ENCODE peak calls at places on chromosome 10, in six cellular contexts. One of them, this sample, is unnamed.

GRCh38 chr10:49139866-49140195 is 6.0 kb upstream of the FAM170B start:
- DNase-seq in retina: no peak
- DNase-seq in HEK293T: no peak
- DNase-seq in T follicular helper cell: no peak
- DNase-seq in NCI-H1436: no peak
- DNase-seq in germinal center: no peak
- DNase-seq in this sample: peak; percentile 77

GRCh38 chr10:5948999-5949759 is 28.2 kb downstream of the IL15RA start:
- DNase-seq in NCI-H1436: peak; percentile 2
- DNase-seq in T follicular helper cell: no peak
- DNase-seq in germinal center: no peak
- DNase-seq in retina: no peak
- DNase-seq in HEK293T: peak; percentile 63
- DNase-seq in this sample: no peak

GRCh38 chr10:43136995-43137700 is 1.1 kb upstream of the CSGALNACT2 start:
- DNase-seq in retina: no peak
- DNase-seq in NCI-H1436: no peak
- DNase-seq in HEK293T: no peak
- DNase-seq in T follicular helper cell: no peak
- DNase-seq in germinal center: no peak
- DNase-seq in this sample: no peak

GRCh38 chr10:12643279-12643678 is 293.9 kb downstream of the CAMK1D start:
- DNase-seq in HEK293T: no peak
- DNase-seq in germinal center: no peak
- DNase-seq in retina: no peak
- DNase-seq in T follicular helper cell: no peak
- DNase-seq in NCI-H1436: no peak
- DNase-seq in this sample: no peak

GRCh38 chr10:48903151-48903550 is 36.5 kb downstream of the LRRC18 start:
- DNase-seq in retina: no peak
- DNase-seq in T follicular helper cell: no peak
- DNase-seq in germinal center: no peak
- DNase-seq in NCI-H1436: no peak
- DNase-seq in HEK293T: no peak
- DNase-seq in this sample: no peak

GRCh38 chr10:132407846-132408278 is 10.9 kb downstream of the PWWP2B start:
- DNase-seq in germinal center: no peak
- DNase-seq in T follicular helper cell: no peak
- DNase-seq in HEK293T: no peak
- DNase-seq in retina: no peak
- DNase-seq in NCI-H1436: no peak
- DNase-seq in this sample: no peak

GRCh38 chr10:112847778-112848177 is 102.3 kb upstream of the TCF7L2 start:
- DNase-seq in T follicular helper cell: no peak
- DNase-seq in retina: no peak
- DNase-seq in HEK293T: no peak
- DNase-seq in NCI-H1436: no peak
- DNase-seq in germinal center: no peak
- DNase-seq in this sample: no peak

GRCh38 chr10:72277340-72277995 is 3.7 kb downstream of the DDIT4 start:
- DNase-seq in HEK293T: no peak
- DNase-seq in NCI-H1436: no peak
- DNase-seq in germinal center: no peak
- DNase-seq in retina: no peak
- DNase-seq in T follicular helper cell: no peak
- DNase-seq in this sample: no peak

GRCh38 chr10:29955308-29955935 is 104.0 kb downstream of the JCAD start:
- DNase-seq in germinal center: no peak
- DNase-seq in retina: no peak
- DNase-seq in NCI-H1436: no peak
- DNase-seq in HEK293T: no peak
- DNase-seq in T follicular helper cell: no peak
- DNase-seq in this sample: no peak

GRCh38 chr10:63429280-63429679 is 36.5 kb downstream of the JMJD1C start:
- DNase-seq in germinal center: no peak
- DNase-seq in NCI-H1436: no peak
- DNase-seq in HEK293T: no peak
- DNase-seq in T follicular helper cell: no peak
- DNase-seq in retina: no peak
- DNase-seq in this sample: no peak

GRCh38 chr10:58843760-58844159 is 331.1 kb downstream of the BICC1 start:
- DNase-seq in germinal center: no peak
- DNase-seq in T follicular helper cell: no peak
- DNase-seq in retina: no peak
- DNase-seq in HEK293T: no peak
- DNase-seq in NCI-H1436: no peak
- DNase-seq in this sample: no peak

GRCh38 chr10:21530168-21530567 is 3.9 kb upstream of the MLLT10 start:
- DNase-seq in retina: no peak
- DNase-seq in HEK293T: no peak
- DNase-seq in NCI-H1436: no peak
- DNase-seq in germinal center: no peak
- DNase-seq in T follicular helper cell: no peak
- DNase-seq in this sample: no peak

GRCh38 chr10:96511044-96511945 is 2.4 kb downstream of the TLL2 start:
- DNase-seq in germinal center: peak; percentile 47
- DNase-seq in retina: peak; percentile 37
- DNase-seq in T follicular helper cell: no peak
- DNase-seq in HEK293T: peak; percentile 70
- DNase-seq in NCI-H1436: peak; percentile 40
- DNase-seq in this sample: no peak

GRCh38 chr10:108424656-108425055 is 1260.2 kb upstream of the SORCS1 start:
- DNase-seq in retina: no peak
- DNase-seq in HEK293T: no peak
- DNase-seq in T follicular helper cell: no peak
- DNase-seq in NCI-H1436: no peak
- DNase-seq in germinal center: no peak
- DNase-seq in this sample: no peak

GRCh38 chr10:93073539-93074136 is at the start of gene CYP26A1:
- DNase-seq in HEK293T: peak; percentile 65
- DNase-seq in germinal center: peak; percentile 45
- DNase-seq in retina: peak; percentile 78
- DNase-seq in T follicular helper cell: no peak
- DNase-seq in NCI-H1436: no peak
- DNase-seq in this sample: no peak

GRCh38 chr10:132624847-132625839 is 87.6 kb downstream of the INPP5A start:
- DNase-seq in HEK293T: no peak
- DNase-seq in NCI-H1436: no peak
- DNase-seq in T follicular helper cell: no peak
- DNase-seq in germinal center: no peak
- DNase-seq in retina: no peak
- DNase-seq in this sample: no peak

GRCh38 chr10:108346066-108346465 is 1181.6 kb upstream of the SORCS1 start:
- DNase-seq in HEK293T: no peak
- DNase-seq in NCI-H1436: no peak
- DNase-seq in T follicular helper cell: no peak
- DNase-seq in germinal center: no peak
- DNase-seq in retina: no peak
- DNase-seq in this sample: no peak

GRCh38 chr10:19638173-19638872 is 177.9 kb upstream of the PLXDC2 start:
- DNase-seq in germinal center: no peak
- DNase-seq in NCI-H1436: no peak
- DNase-seq in retina: no peak
- DNase-seq in HEK293T: no peak
- DNase-seq in T follicular helper cell: no peak
- DNase-seq in this sample: peak; percentile 71

GRCh38 chr10:74322565-74322964 is 171.5 kb downstream of the ADK start:
- DNase-seq in HEK293T: no peak
- DNase-seq in NCI-H1436: no peak
- DNase-seq in T follicular helper cell: no peak
- DNase-seq in retina: no peak
- DNase-seq in germinal center: no peak
- DNase-seq in this sample: no peak

GRCh38 chr10:70462349-70462984 is 16.1 kb upstream of the PALD1 start:
- DNase-seq in retina: no peak
- DNase-seq in germinal center: no peak
- DNase-seq in T follicular helper cell: no peak
- DNase-seq in NCI-H1436: no peak
- DNase-seq in HEK293T: no peak
- DNase-seq in this sample: no peak

GRCh38 chr10:116611153-116611545 is 9.6 kb upstream of the PNLIPRP2 start:
- DNase-seq in HEK293T: no peak
- DNase-seq in T follicular helper cell: no peak
- DNase-seq in NCI-H1436: no peak
- DNase-seq in germinal center: no peak
- DNase-seq in retina: no peak
- DNase-seq in this sample: no peak

This sample was measured in retinal pigment epithelial cell.